ENCODE peak calls at places on chromosome 5, in four cellular contexts. P is CD8-positive, alpha-beta memory T cell; N is amniotic epithelial cell; J is cardiac fibroblast. G is an unnamed sample.

GRCh38 chr5:156753846-156754245 is 96.2 kb upstream of the PPP1R2B start:
- DNase-seq in P (no peak), N (no peak), J (no peak), G (no peak)

GRCh38 chr5:3657364-3658003 is 61.9 kb downstream of the IRX1 start:
- DNase-seq in J (no peak), N (no peak), P (no peak), G (no peak)

GRCh38 chr5:69450116-69450515 is 35.2 kb downstream of the MARVELD2 start:
- DNase-seq in N (peak), P (no peak), J (peak), G (no peak)

GRCh38 chr5:110099562-110099961 is 409.8 kb downstream of the MAN2A1 start:
- DNase-seq in N (peak), J (no peak), P (no peak), G (no peak)

GRCh38 chr5:132456553-132457361 is 33.8 kb downstream of the IRF1 start:
- DNase-seq in J (peak), P (peak), N (peak), G (peak)

GRCh38 chr5:166507810-166508419 is 1783.5 kb upstream of the WWC1 start:
- DNase-seq in P (no peak), N (no peak), J (no peak), G (peak)

GRCh38 chr5:67353500-67353931 is 156.9 kb upstream of the CD180 start:
- DNase-seq in N (no peak), J (peak), P (no peak), G (no peak)

GRCh38 chr5:132190161-132190817 is 37.4 kb downstream of the P4HA2 start:
- DNase-seq in P (no peak), N (peak), J (peak), G (no peak)

GRCh38 chr5:148228392-148228984 is 9.8 kb upstream of the MARCOL start:
- DNase-seq in N (no peak), J (no peak), P (no peak), G (no peak)

GRCh38 chr5:168136340-168136739 is 155.1 kb upstream of the WWC1 start:
- DNase-seq in P (no peak), N (no peak), J (no peak), G (no peak)

GRCh38 chr5:65913519-65913918 is 12.9 kb upstream of the ERBIN start:
- DNase-seq in P (no peak), J (no peak), N (peak), G (peak)

GRCh38 chr5:76204713-76205112 is 121.5 kb downstream of the SV2C start:
- DNase-seq in P (no peak), J (no peak), N (peak), G (no peak)

GRCh38 chr5:39428639-39429038 is 3.9 kb upstream of the DAB2 start:
- DNase-seq in J (no peak), N (no peak), P (no peak), G (no peak)

GRCh38 chr5:172389578-172390112 is 64.7 kb downstream of the SH3PXD2B start:
- DNase-seq in P (no peak), J (no peak), N (no peak), G (no peak)

GRCh38 chr5:90888511-90889324 is 330.1 kb downstream of the ADGRV1 start:
- DNase-seq in J (peak), P (no peak), N (peak), G (no peak)

GRCh38 chr5:5135957-5136676 is 4.0 kb upstream of the ADAMTS16 start:
- DNase-seq in J (no peak), P (no peak), N (no peak), G (no peak)